ENCODE peak calls at places on chromosome 3, in eight cellular contexts. L is stomach, J is sigmoid colon, C is K562, Z is HepG2, T is SK-N-SH, H is GM12878, S is esophagus muscularis mucosa. K is an unnamed sample.

GRCh38 chr3:78729921-78730320 is 1037.9 kb downstream of the ROBO1 start:
- DNase-seq in H (no peak), J (no peak), C (no peak), L (no peak), T (no peak), Z (no peak), S (no peak), K (no peak)

GRCh38 chr3:71254658-71255057 is 328.9 kb downstream of the FOXP1 start:
- DNase-seq in L (no peak), C (no peak), Z (peak), H (no peak), S (no peak), J (no peak), T (no peak), K (no peak)

GRCh38 chr3:115709135-115709534 is 85.8 kb downstream of the GAP43 start:
- DNase-seq in J (no peak), S (no peak), L (no peak), T (peak), H (no peak), Z (no peak), C (no peak), K (no peak)

GRCh38 chr3:37546876-37547275 is 314.8 kb upstream of the CTDSPL start:
- DNase-seq in H (no peak), L (no peak), C (peak), T (peak), Z (peak), J (no peak), S (no peak), K (no peak)

GRCh38 chr3:98188553-98188952 is 22.1 kb downstream of the OR5H15 start:
- DNase-seq in H (peak), J (no peak), S (no peak), T (peak), L (no peak), Z (peak), C (no peak), K (no peak)

GRCh38 chr3:123791898-123792297 is 92.2 kb downstream of the MYLK start:
- DNase-seq in Z (no peak), H (no peak), T (no peak), J (no peak), L (no peak), S (peak), C (no peak), K (no peak)

GRCh38 chr3:98779936-98780335 is 16.8 kb downstream of the ST3GAL6 start:
- DNase-seq in J (no peak), C (no peak), H (no peak), S (no peak), L (no peak), T (no peak), Z (peak), K (no peak)

GRCh38 chr3:177147790-177148189 is 49.5 kb downstream of the TBL1XR1 start:
- DNase-seq in H (no peak), C (peak), J (no peak), T (no peak), Z (no peak), L (no peak), S (no peak), K (no peak)

GRCh38 chr3:190083631-190084030 is 37.1 kb downstream of the P3H2 start:
- DNase-seq in S (no peak), T (no peak), H (no peak), L (no peak), Z (no peak), C (no peak), J (no peak), K (no peak)

GRCh38 chr3:45167011-45167911 is 21.1 kb upstream of the CDCP1 start:
- DNase-seq in J (peak), C (peak), Z (no peak), L (peak), T (peak), S (peak), H (no peak), K (peak)
- TF ChIP-seq POLR2AphosphoS5 in J (no peak), C (peak), Z (no peak), L (peak), T (peak), S (peak), H (no peak), K (peak)

GRCh38 chr3:50503504-50503903 is at the start of gene CACNA2D2:
- DNase-seq in J (peak), H (no peak), C (peak), Z (no peak), L (peak), S (no peak), T (peak), K (peak)
- TF ChIP-seq EP300 in J (no peak), H (no peak), C (no peak), Z (no peak), L (no peak), S (no peak), T (no peak), K (no peak)

GRCh38 chr3:9396632-9397330 is 634 bp upstream of the SETD5 start:
- DNase-seq in S (peak), T (peak), C (peak), J (peak), Z (peak), H (peak), L (peak), K (peak)

GRCh38 chr3:9399746-9400145 is 2.3 kb downstream of the SETD5 start:
- DNase-seq in S (no peak), Z (peak), T (peak), L (peak), H (no peak), J (peak), C (peak), K (peak)

GRCh38 chr3:9397331-9397910 is at the start of gene SETD5:
- DNase-seq in L (peak), H (peak), J (peak), S (peak), C (peak), Z (peak), T (peak), K (peak)

GRCh38 chr3:9398715-9399708 is 1.6 kb downstream of the SETD5 start:
- DNase-seq in Z (peak), S (no peak), C (peak), T (no peak), J (no peak), H (no peak), L (no peak), K (no peak)

DNA sequence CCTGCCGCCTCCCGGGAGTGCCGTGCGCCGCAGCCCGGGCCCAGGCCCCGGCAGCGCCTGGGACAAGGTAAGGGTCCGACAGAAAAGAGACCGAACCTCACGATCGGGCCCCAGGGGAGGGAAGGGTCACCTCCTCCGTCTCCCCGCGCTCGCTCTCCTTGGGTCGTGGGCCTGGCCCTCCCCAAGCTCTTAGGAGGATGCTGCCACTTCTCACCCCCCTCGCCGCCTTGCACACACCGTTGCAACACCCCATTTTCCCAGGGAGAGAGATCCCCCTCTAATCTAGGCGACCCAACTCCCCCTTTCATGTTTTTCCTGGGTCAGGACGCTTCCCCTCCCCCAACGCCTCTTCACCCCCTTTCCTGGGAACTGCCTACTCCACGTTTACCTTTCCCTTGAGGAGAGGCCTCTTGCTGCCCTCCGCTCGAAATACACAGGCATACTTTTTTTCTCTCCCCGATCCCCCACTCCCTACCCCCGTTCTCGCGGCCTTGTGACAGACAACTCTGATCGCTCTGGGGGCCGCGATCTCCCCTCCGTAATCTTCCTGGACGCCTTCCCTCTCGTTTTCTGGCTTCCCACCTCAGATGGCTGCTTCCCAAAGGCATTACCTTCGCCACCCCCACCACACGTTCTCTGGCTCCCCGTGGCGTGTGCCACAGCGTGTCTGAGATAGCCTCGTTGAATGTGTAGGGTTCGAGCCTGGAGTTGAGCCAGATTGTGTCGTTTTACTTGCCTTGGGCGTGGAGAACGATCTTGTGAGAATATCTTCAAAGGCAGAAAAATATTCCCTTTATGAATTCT is 698 bp downstream of the SETD5 start:
- DNase-seq in S (no peak), Z (peak), H (no peak), C (peak), T (peak), L (peak), J (peak), K (peak)
- TF ChIP-seq POLR2AphosphoS5 in S (peak), Z (no peak), H (no peak), C (no peak), T (no peak), L (no peak), J (peak), K (peak)

GRCh38 chr3:157092219-157092618 is 67.7 kb downstream of the CCNL1 start:
- DNase-seq in H (no peak), L (no peak), Z (no peak), S (no peak), J (no peak), T (no peak), C (no peak), K (no peak)
- TF ChIP-seq EP300 in H (no peak), L (no peak), Z (no peak), S (no peak), J (no peak), T (no peak), C (no peak), K (no peak)